ENCODE peak calls at places on chromosomes 3 and 15, in four cellular contexts. N is K562, R is HCT116, O is HepG2. Q is an unnamed sample.

GRCh38 chr3:30448946-30449686 is 157.3 kb upstream of the TGFBR2 start:
- DNase-seq in O (no peak), R (no peak), N (no peak), Q (no peak)

GRCh38 chr15:78205856-78206255 is 28.5 kb downstream of the ACSBG1 start:
- DNase-seq in O (no peak), R (no peak), N (no peak), Q (no peak)

GRCh38 chr3:174667386-174667785 is 191.7 kb upstream of the NAALADL2 start:
- DNase-seq in O (no peak), N (no peak), R (no peak), Q (no peak)

GRCh38 chr3:149152420-149152819 is 23.0 kb downstream of the HPS3 start:
- DNase-seq in R (no peak), O (no peak), N (no peak), Q (no peak)

GRCh38 chr15:72312605-72313447 is 7.1 kb downstream of the CELF6 start:
- DNase-seq in O (peak; percentile 65), R (peak; percentile 63), N (peak; percentile 74), Q (peak; percentile 39)

GRCh38 chr3:14949126-14949525 is 1.7 kb downstream of the NR2C2 start:
- DNase-seq in O (no peak), N (no peak), R (no peak), Q (no peak)

GRCh38 chr3:136195258-136196063 is 674 bp downstream of the MSL2 start:
- DNase-seq in R (peak; percentile 22), N (peak; percentile 62), O (peak; percentile 61), Q (no peak)

GRCh38 chr15:71078506-71079207 is 36.6 kb upstream of the THSD4 start:
- DNase-seq in R (no peak), N (no peak), O (no peak), Q (no peak)

GRCh38 chr3:38587548-38588131 is 61.8 kb downstream of the SCN5A start:
- DNase-seq in R (no peak), N (no peak), O (no peak), Q (no peak)

GRCh38 chr3:124787490-124788195 is 57.4 kb downstream of the UMPS start:
- DNase-seq in R (no peak), O (no peak), N (no peak), Q (no peak)

GRCh38 chr3:36403661-36404060 is 23.4 kb downstream of the STAC start:
- DNase-seq in R (no peak), N (no peak), O (no peak), Q (no peak)

GRCh38 chr3:65855370-65856100 is 183.2 kb downstream of the MAGI1 start:
- DNase-seq in R (no peak), N (no peak), O (peak; percentile 54), Q (no peak)

GRCh38 chr3:186298876-186299275 is 63.2 kb downstream of the DGKG start:
- DNase-seq in N (no peak), O (no peak), R (no peak), Q (no peak)

GRCh38 chr3:15198686-15199085 is 7.4 kb upstream of the CAPN7 start:
- DNase-seq in O (no peak), R (no peak), N (no peak), Q (no peak)

GRCh38 chr15:85333132-85333831 is 47.1 kb upstream of the AKAP13 start:
- DNase-seq in R (no peak), N (no peak), O (no peak), Q (no peak)

GRCh38 chr15:38528279-38528678 is 36.3 kb downstream of the RASGRP1 start:
- DNase-seq in O (no peak), N (no peak), R (no peak), Q (no peak)

GRCh38 chr3:72982653-72983366 is 13.8 kb upstream of the PPP4R2 start:
- DNase-seq in R (no peak), O (no peak), N (no peak), Q (no peak)

GRCh38 chr15:57537072-57537471 is 54.6 kb upstream of the MYZAP start:
- DNase-seq in O (peak; percentile 13), R (peak; percentile 10), N (no peak), Q (no peak)

GRCh38 chr15:78492841-78493240 is 14.5 kb upstream of the HYKK start:
- DNase-seq in N (no peak), R (no peak), O (no peak), Q (no peak)

GRCh38 chr15:47184405-47185221 is 532.7 kb upstream of the SEMA6D start:
- DNase-seq in R (no peak), N (no peak), O (no peak), Q (no peak)

GRCh38 chr3:121269389-121269788 is 276.4 kb downstream of the POLQ start:
- DNase-seq in R (no peak), N (no peak), O (no peak), Q (no peak)

GRCh38 chr3:67688231-67688630 is 33.8 kb upstream of the SUCLG2 start:
- DNase-seq in N (no peak), R (no peak), O (no peak), Q (no peak)

GRCh38 chr3:128067481-128067880 is 15.2 kb downstream of the SEC61A1 start:
- DNase-seq in O (no peak), R (no peak), N (no peak), Q (no peak)

GRCh38 chr3:167700046-167700445 is 34.6 kb downstream of the PDCD10 start:
- DNase-seq in O (no peak), R (no peak), N (no peak), Q (no peak)

DNA sequence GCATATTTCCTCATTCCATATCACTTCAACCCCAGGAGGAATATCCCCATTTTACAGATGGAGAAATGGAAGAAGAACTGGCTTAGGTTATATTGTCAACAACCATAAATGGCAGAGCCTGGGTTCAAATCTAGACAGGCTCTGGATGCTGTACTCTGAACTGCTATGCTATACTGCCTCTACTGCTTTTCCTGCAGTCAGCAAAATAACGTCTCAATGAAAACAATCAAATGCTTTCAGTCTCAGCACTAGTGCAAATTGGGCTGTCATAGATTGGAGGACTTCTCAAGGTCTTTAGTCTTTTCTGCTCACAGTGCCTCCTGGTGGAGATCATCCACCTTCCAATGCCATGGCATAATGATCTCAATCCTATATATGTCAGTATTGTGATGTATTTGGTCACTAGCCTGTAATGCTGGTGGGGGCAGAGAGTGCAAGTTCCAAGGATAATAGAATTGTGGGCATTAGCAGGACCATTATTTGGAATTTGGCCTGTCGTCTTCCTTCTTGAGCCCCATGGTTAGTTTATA is 285.0 kb downstream of the CLSTN2 start:
- DNase-seq in N (no peak), R (no peak), O (no peak), Q (no peak)
- TF ChIP-seq CTCF in N (peak; percentile 23), R (no peak), O (no peak), Q (peak; percentile 19)

DNA sequence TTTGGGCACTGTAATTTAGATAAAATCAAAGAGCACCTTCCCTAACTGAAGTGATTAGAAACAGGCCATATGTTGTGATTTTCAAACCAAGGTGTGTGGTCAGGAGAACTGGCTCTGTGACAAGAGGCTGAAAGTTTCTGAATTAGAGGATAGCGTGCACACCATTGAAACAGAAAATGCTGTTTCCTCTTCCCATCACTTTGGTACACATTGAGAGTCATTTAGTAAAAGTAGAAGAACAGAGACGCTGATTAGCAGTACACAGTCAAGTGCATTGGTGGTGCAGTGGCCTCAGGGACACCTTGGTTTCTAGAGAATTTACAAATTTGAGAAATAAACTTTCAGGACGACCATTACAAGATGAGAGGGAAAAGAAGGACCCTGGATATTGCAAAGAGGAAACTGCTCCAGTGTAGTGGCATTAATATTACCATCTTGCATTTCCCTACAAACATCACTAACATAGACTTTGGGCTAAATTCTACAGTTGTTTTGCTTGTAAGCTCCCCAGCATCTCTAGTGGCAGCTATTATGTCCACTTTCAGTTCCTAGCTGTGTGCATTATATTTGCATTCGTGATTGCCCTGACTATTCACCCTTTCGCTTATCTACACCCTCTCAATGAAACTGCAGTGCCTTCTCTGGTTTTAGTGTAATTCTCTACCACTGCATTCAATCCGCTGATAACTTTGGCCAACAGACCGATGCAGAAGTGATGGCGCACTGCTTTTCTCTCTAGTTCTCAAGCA is 728.1 kb upstream of the GRM7 start:
- DNase-seq in N (no peak), O (no peak), R (no peak), Q (no peak)
- TF ChIP-seq TCF7L2 in N (no peak), O (no peak), R (no peak), Q (no peak)

DNA sequence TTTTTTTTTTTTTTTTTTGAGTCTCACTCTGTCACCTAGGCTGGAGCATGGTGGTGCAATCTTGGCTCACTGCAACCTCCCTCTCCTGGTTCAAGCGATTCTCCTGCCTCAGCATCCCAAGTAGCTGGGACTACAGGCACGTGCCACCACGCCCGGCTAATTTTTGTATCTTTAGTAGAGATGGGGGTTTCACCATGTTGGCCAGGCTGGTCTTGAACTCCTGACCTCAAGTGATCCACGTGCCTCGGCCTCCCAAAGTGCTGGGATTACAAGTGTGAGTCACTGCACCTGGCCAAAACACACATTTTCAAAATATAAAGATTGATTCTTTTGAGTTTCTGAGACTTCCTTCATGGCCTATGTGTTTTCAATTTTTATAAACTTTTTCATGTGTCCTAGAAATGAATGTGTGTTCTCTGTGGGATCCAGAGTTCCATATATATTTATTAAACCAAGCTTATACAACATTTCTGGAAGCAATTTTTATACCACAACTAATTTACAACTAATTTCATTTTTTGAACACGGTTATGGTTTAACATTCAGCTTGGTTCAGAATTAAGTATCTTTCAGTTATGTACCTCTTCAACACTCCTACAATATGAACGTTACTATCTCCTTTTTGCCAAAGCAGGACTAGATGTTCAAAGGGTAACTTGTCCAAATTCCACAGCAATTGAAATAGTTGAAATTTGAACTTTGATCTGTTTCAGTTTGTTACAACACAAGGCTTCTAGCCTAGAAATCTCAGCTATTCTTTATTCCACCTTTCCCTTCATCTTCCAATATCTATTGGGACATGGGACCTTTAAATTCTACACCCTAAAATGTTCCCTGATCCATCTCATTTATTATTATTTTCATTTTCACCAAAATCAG is 1.5 kb downstream of the ACAD11 start:
- DNase-seq in O (peak; percentile 84), N (no peak), R (no peak), Q (no peak)
- H3K27ac ChIP-seq in O (peak overlapping the region; percentile 88), N (no peak overlapping the region), R (no peak overlapping the region), Q (peak overlapping the region; percentile 87)

GRCh38 chr3:70466096-70466495 is 153.7 kb upstream of the MDFIC2 start:
- DNase-seq in N (no peak), R (no peak), O (no peak), Q (no peak)

GRCh38 chr3:70476174-70476573 is 163.7 kb upstream of the MDFIC2 start:
- DNase-seq in O (no peak), N (no peak), R (no peak), Q (no peak)

GRCh38 chr3:70471464-70472342 is 159.3 kb upstream of the MDFIC2 start:
- DNase-seq in R (no peak), N (no peak), O (no peak), Q (no peak)
- TF ChIP-seq CTCF in R (no peak), N (no peak), O (no peak), Q (no peak)

GRCh38 chr15:98983333-98983732 is 24.3 kb downstream of the PGPEP1L start:
- DNase-seq in R (no peak), N (peak; percentile 37), O (no peak), Q (peak; percentile 24)
- TF ChIP-seq TCF7L2 in R (no peak), N (no peak), O (no peak), Q (no peak)

GRCh38 chr15:66619152-66619903 is 53.5 kb upstream of the LCTL start:
- DNase-seq in N (peak; percentile 71), O (peak; percentile 52), R (peak; percentile 49), Q (peak; percentile 39)
- H3K27ac ChIP-seq in N (peak overlapping the region; percentile 27), O (no peak overlapping the region), R (no peak overlapping the region), Q (peak overlapping the region; percentile 36)

GRCh38 chr3:164194842-164195241 is 883.5 kb downstream of the SI start:
- DNase-seq in N (no peak), O (peak; percentile 1), R (no peak), Q (no peak)
- TF ChIP-seq CTCF in N (no peak), O (no peak), R (no peak), Q (no peak)

Q was measured in Panc1.